ENCODE peak calls at places on chromosomes 6 and 20, in seven cellular contexts. O is H9, X is mesendoderm, Y is mesenchymal stem cell, F is H1, Z is neuronal stem cell, W is trophoblast cell. G is an unnamed sample.

GRCh38 chr6:37456816-37457560 is 24.0 kb downstream of the CMTR1 start:
- DNase-seq in Z (no peak), O (no peak), F (no peak), Y (no peak), W (no peak), X (no peak), G (peak)

GRCh38 chr6:92826633-92827032 is 592.7 kb downstream of the EPHA7 start:
- DNase-seq in W (no peak), X (no peak), Z (no peak), F (no peak), Y (no peak), O (no peak), G (no peak)

GRCh38 chr6:148776321-148776966 is 29.6 kb downstream of the UST start:
- DNase-seq in O (no peak), Z (no peak), F (no peak), W (no peak), Y (peak), X (no peak), G (peak)

GRCh38 chr6:71349976-71350615 is 61.5 kb downstream of the OGFRL1 start:
- DNase-seq in O (no peak), W (no peak), Y (no peak), X (no peak), Z (no peak), F (no peak), G (peak)

GRCh38 chr20:25486377-25486776 is 78.9 kb downstream of the GINS1 start:
- DNase-seq in W (no peak), Y (no peak), O (no peak), F (no peak), X (no peak), Z (no peak), G (peak)

GRCh38 chr6:31969712-31970603 is 2.0 kb downstream of the DXO start:
- DNase-seq in O (no peak), X (no peak), W (no peak), Z (no peak), F (no peak), Y (peak), G (peak)

GRCh38 chr6:137661601-137662000 is 167.4 kb upstream of the OLIG3 start:
- DNase-seq in X (peak), W (peak), Z (no peak), F (peak), Y (no peak), O (peak), G (peak)

GRCh38 chr20:34083137-34083536 is 28.9 kb downstream of the EIF2S2 start:
- DNase-seq in Y (peak), W (no peak), O (no peak), F (no peak), X (no peak), Z (no peak), G (peak)

GRCh38 chr6:83514877-83515466 is 2.6 kb downstream of the PRSS35 start:
- DNase-seq in Z (peak), W (peak), X (peak), F (no peak), O (no peak), Y (peak), G (peak)

GRCh38 chr6:23650676-23651075 is 475.3 kb upstream of the NRSN1 start:
- DNase-seq in X (no peak), Y (no peak), O (no peak), Z (peak), W (no peak), F (no peak), G (no peak)

GRCh38 chr20:48986899-48987298 is 59.2 kb upstream of the CSE1L start:
- DNase-seq in F (no peak), W (peak), X (no peak), O (no peak), Z (no peak), Y (no peak), G (no peak)

GRCh38 chr20:36574278-36575065 is 1.1 kb downstream of the TGIF2 start:
- DNase-seq in F (peak), Z (peak), O (peak), X (peak), W (peak), Y (peak), G (peak)

GRCh38 chr6:48151142-48151541 is 40.1 kb upstream of the PTCHD4 start:
- DNase-seq in O (no peak), X (no peak), F (no peak), Z (no peak), W (no peak), Y (no peak), G (no peak)

GRCh38 chr6:2197177-2197671 is 48.2 kb downstream of the GMDS start:
- DNase-seq in O (no peak), Z (no peak), F (no peak), Y (peak), W (peak), X (peak), G (peak)

GRCh38 chr20:33561981-33562601 is 72.2 kb downstream of the CBFA2T2 start:
- DNase-seq in Z (no peak), O (peak), Y (peak), W (no peak), F (no peak), X (peak), G (peak)

GRCh38 chr6:122200441-122200840 is 199.0 kb upstream of the HSF2 start:
- DNase-seq in W (no peak), O (no peak), F (no peak), Y (no peak), X (no peak), Z (no peak), G (no peak)

GRCh38 chr6:140276719-140277118 is 902.3 kb upstream of the CITED2 start:
- DNase-seq in X (no peak), Y (no peak), F (no peak), W (no peak), O (no peak), Z (no peak), G (peak)

GRCh38 chr6:43947860-43948259 is 177.8 kb downstream of the VEGFA start:
- DNase-seq in W (no peak), O (peak), X (no peak), Z (no peak), F (no peak), Y (no peak), G (no peak)

GRCh38 chr6:87905101-87905517 is 142.5 kb upstream of the SPACA1 start:
- DNase-seq in Y (no peak), W (no peak), X (no peak), O (no peak), F (no peak), Z (no peak), G (no peak)

GRCh38 chr20:4006640-4007039 is 8.7 kb downstream of the RNF24 start:
- DNase-seq in F (no peak), W (no peak), X (no peak), O (no peak), Z (no peak), Y (peak), G (no peak)

GRCh38 chr6:170091639-170092579 is 199.0 kb downstream of the DLL1 start:
- DNase-seq in Y (no peak), X (no peak), O (no peak), W (no peak), Z (no peak), F (peak), G (no peak)

GRCh38 chr6:25147191-25147590 is 132.0 kb upstream of the CARMIL1 start:
- DNase-seq in Z (no peak), Y (no peak), O (no peak), W (no peak), X (no peak), F (no peak), G (no peak)

GRCh38 chr6:144264270-144265060 is 20.7 kb upstream of the UTRN start:
- DNase-seq in W (peak), Y (peak), Z (no peak), O (peak), F (no peak), X (peak), G (peak)

GRCh38 chr6:46490425-46491200 is 636 bp downstream of the RCAN2 start:
- DNase-seq in Y (peak), X (peak), Z (peak), W (no peak), O (peak), F (peak), G (no peak)

GRCh38 chr6:65701325-65701724 is 5.7 kb downstream of the EYS start:
- DNase-seq in O (no peak), Y (no peak), F (no peak), Z (no peak), W (no peak), X (no peak), G (no peak)

DNA sequence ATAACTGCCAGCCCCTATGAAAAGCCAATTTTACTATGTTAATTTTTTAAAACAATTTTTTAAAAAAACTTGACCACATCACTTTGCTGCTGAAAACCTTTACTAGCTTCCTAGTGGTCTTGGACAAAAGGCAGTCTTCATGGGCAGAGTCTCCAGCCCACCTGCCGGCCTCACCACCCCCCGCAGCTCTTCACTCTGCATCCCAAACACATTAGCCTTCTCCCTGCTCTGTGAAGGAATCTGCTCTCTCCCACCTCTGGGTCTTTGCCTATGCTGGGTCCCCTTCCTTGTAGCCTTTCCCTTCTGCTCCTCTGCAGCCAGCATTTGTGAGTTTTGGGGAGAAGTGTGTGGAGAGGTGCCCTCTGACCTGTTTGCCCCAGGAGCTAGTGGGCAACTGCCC is 170.7 kb upstream of the MLN start:
- DNase-seq in F (peak), Z (no peak), W (no peak), X (no peak), Y (no peak), O (peak), G (no peak)
- H2BK120ac ChIP-seq in F (no peak), Z (no peak), W (no peak), X (no peak), Y (no peak), O (no peak), G (no peak)

GRCh38 chr20:53494753-53495152 is 98.9 kb downstream of the ZNF217 start:
- DNase-seq in Z (no peak), W (no peak), Y (no peak), O (no peak), F (no peak), X (no peak), G (no peak)
- H2BK120ac ChIP-seq in Z (no peak), W (no peak), Y (no peak), O (no peak), F (no peak), X (no peak), G (no peak)

GRCh38 chr6:154257074-154257473 is 99.5 kb downstream of the IPCEF1 start:
- DNase-seq in X (no peak), F (no peak), Y (no peak), W (peak), Z (no peak), O (no peak), G (no peak)
- H2BK120ac ChIP-seq in X (no peak), F (no peak), Y (no peak), W (no peak), Z (no peak), O (no peak), G (no peak)

GRCh38 chr20:58894652-58895051 is 42.1 kb downstream of the GNAS start:
- DNase-seq in X (no peak), Z (no peak), F (no peak), O (no peak), W (no peak), Y (no peak), G (no peak)
- H2BK120ac ChIP-seq in X (no peak), Z (no peak), F (no peak), O (no peak), W (no peak), Y (no peak), G (no peak)

GRCh38 chr6:119314894-119315272 is 34.7 kb downstream of the MAN1A1 start:
- DNase-seq in Z (no peak), Y (no peak), X (no peak), O (no peak), W (no peak), F (no peak), G (no peak)

GRCh38 chr6:119313937-119314893 is 35.3 kb downstream of the MAN1A1 start:
- DNase-seq in X (no peak), Z (no peak), O (no peak), F (no peak), Y (no peak), W (no peak), G (no peak)

GRCh38 chr6:119312441-119312840 is 37.1 kb downstream of the MAN1A1 start:
- DNase-seq in O (no peak), Z (no peak), Y (no peak), W (no peak), X (no peak), F (no peak), G (no peak)

GRCh38 chr6:119311514-119312142 is 37.9 kb downstream of the MAN1A1 start:
- DNase-seq in F (no peak), Z (peak), O (no peak), X (no peak), W (no peak), Y (no peak), G (no peak)

GRCh38 chr6:119312875-119313338 is 36.7 kb downstream of the MAN1A1 start:
- DNase-seq in Y (no peak), F (no peak), Z (no peak), X (peak), W (no peak), O (no peak), G (no peak)
- H2BK120ac ChIP-seq in Y (no peak), F (no peak), Z (no peak), X (no peak), W (no peak), O (no peak), G (no peak)

DNA sequence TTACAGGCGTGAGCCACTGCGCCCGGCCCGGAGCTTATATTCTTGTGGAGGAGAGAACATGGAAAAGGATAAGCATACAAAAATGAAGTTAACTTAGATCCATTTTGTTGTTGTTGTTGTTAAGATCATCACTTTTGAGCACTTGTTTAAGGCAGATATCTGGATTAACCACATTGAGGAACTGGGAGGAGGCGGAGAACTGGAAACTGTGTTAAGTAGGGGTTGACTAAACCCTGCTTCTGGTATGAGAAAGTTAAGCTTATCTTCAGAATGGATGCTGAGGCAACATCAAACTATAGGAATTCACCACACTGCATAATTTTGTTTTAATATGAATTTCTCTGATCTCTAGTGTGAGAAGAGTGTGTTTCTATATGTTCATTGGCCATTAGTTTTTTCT is 57.6 kb downstream of the GCNT2 start:
- DNase-seq in W (no peak), Y (no peak), X (no peak), O (no peak), Z (no peak), F (no peak), G (no peak)
- H2BK120ac ChIP-seq in W (no peak), Y (no peak), X (no peak), O (no peak), Z (no peak), F (no peak), G (no peak)

GRCh38 chr20:53660947-53661381 is 67.3 kb upstream of the ZNF217 start:
- DNase-seq in Z (no peak), W (no peak), F (no peak), X (no peak), O (no peak), Y (no peak), G (peak)
- H2BK120ac ChIP-seq in Z (no peak), W (no peak), F (no peak), X (no peak), O (no peak), Y (no peak), G (peak)